ENCODE peak calls at places on chromosomes 11 and 22, in six cellular contexts. One of them, this sample, is unnamed.

GRCh38 chr11:126344291-126344970 is 11.1 kb upstream of the ST3GAL4 start:
- DNase-seq in astrocyte of the spinal cord: no peak
- DNase-seq in AG09319: no peak
- DNase-seq in neural crest cell: no peak
- DNase-seq in adrenal gland: no peak
- DNase-seq in cardiac muscle cell: no peak
- DNase-seq in this sample: no peak

GRCh38 chr11:118530180-118530682 is 761 bp upstream of the TMEM25 start:
- DNase-seq in astrocyte of the spinal cord: peak
- DNase-seq in AG09319: no peak
- DNase-seq in neural crest cell: no peak
- DNase-seq in adrenal gland: peak
- DNase-seq in cardiac muscle cell: no peak
- DNase-seq in this sample: no peak

GRCh38 chr11:91394718-91395414 is 829.8 kb upstream of the FAT3 start:
- DNase-seq in astrocyte of the spinal cord: peak
- DNase-seq in AG09319: no peak
- DNase-seq in neural crest cell: no peak
- DNase-seq in adrenal gland: no peak
- DNase-seq in cardiac muscle cell: no peak
- DNase-seq in this sample: no peak

GRCh38 chr22:35140879-35141745 is 75.2 kb downstream of the ISX start:
- DNase-seq in astrocyte of the spinal cord: no peak
- DNase-seq in AG09319: no peak
- DNase-seq in neural crest cell: no peak
- DNase-seq in adrenal gland: no peak
- DNase-seq in cardiac muscle cell: no peak
- DNase-seq in this sample: no peak

GRCh38 chr11:47185305-47186075 is 744 bp downstream of the PACSIN3 start:
- DNase-seq in astrocyte of the spinal cord: peak
- DNase-seq in AG09319: no peak
- DNase-seq in neural crest cell: no peak
- DNase-seq in adrenal gland: peak
- DNase-seq in cardiac muscle cell: peak
- DNase-seq in this sample: no peak

GRCh38 chr11:121310908-121311307 is 18.3 kb downstream of the SC5D start:
- DNase-seq in astrocyte of the spinal cord: no peak
- DNase-seq in AG09319: no peak
- DNase-seq in neural crest cell: no peak
- DNase-seq in adrenal gland: no peak
- DNase-seq in cardiac muscle cell: no peak
- DNase-seq in this sample: no peak

GRCh38 chr11:87596176-87596575 is 558.4 kb downstream of the TMEM135 start:
- DNase-seq in astrocyte of the spinal cord: no peak
- DNase-seq in AG09319: no peak
- DNase-seq in neural crest cell: no peak
- DNase-seq in adrenal gland: no peak
- DNase-seq in cardiac muscle cell: no peak
- DNase-seq in this sample: no peak

GRCh38 chr11:68312780-68313573 is 586 bp downstream of the LRP5 start:
- DNase-seq in astrocyte of the spinal cord: no peak
- DNase-seq in AG09319: no peak
- DNase-seq in neural crest cell: no peak
- DNase-seq in adrenal gland: no peak
- DNase-seq in cardiac muscle cell: no peak
- DNase-seq in this sample: no peak

GRCh38 chr11:69587454-69588081 is 53.4 kb upstream of the CCND1 start:
- DNase-seq in astrocyte of the spinal cord: peak
- DNase-seq in AG09319: no peak
- DNase-seq in neural crest cell: no peak
- DNase-seq in adrenal gland: no peak
- DNase-seq in cardiac muscle cell: peak
- DNase-seq in this sample: no peak

GRCh38 chr22:27934069-27934468 is 15.0 kb upstream of the PITPNB start:
- DNase-seq in astrocyte of the spinal cord: no peak
- DNase-seq in AG09319: no peak
- DNase-seq in neural crest cell: no peak
- DNase-seq in adrenal gland: no peak
- DNase-seq in cardiac muscle cell: no peak
- DNase-seq in this sample: no peak

GRCh38 chr22:46649176-46650077 is 29.2 kb downstream of the GRAMD4 start:
- DNase-seq in astrocyte of the spinal cord: peak
- DNase-seq in AG09319: no peak
- DNase-seq in neural crest cell: no peak
- DNase-seq in adrenal gland: peak
- DNase-seq in cardiac muscle cell: peak
- DNase-seq in this sample: no peak

GRCh38 chr11:10307411-10308207 is 2.7 kb downstream of the ADM start:
- DNase-seq in astrocyte of the spinal cord: peak
- DNase-seq in AG09319: peak
- DNase-seq in neural crest cell: peak
- DNase-seq in adrenal gland: peak
- DNase-seq in cardiac muscle cell: peak
- DNase-seq in this sample: peak

GRCh38 chr11:19698493-19699292 is 13.9 kb upstream of the NAV2 start:
- DNase-seq in astrocyte of the spinal cord: no peak
- DNase-seq in AG09319: no peak
- DNase-seq in neural crest cell: no peak
- DNase-seq in adrenal gland: no peak
- DNase-seq in cardiac muscle cell: peak
- DNase-seq in this sample: no peak

GRCh38 chr11:112655386-112655785 is 305.8 kb upstream of the NCAM1 start:
- DNase-seq in astrocyte of the spinal cord: peak
- DNase-seq in AG09319: peak
- DNase-seq in neural crest cell: no peak
- DNase-seq in adrenal gland: peak
- DNase-seq in cardiac muscle cell: peak
- DNase-seq in this sample: no peak

GRCh38 chr11:107563702-107564101 is 1.8 kb downstream of the ALKBH8 start:
- DNase-seq in astrocyte of the spinal cord: peak
- DNase-seq in AG09319: peak
- DNase-seq in neural crest cell: peak
- DNase-seq in adrenal gland: peak
- DNase-seq in cardiac muscle cell: peak
- DNase-seq in this sample: peak

GRCh38 chr11:55658608-55659007 is 3.4 kb upstream of the OR4C6 start:
- DNase-seq in astrocyte of the spinal cord: no peak
- DNase-seq in AG09319: no peak
- DNase-seq in neural crest cell: no peak
- DNase-seq in adrenal gland: no peak
- DNase-seq in cardiac muscle cell: no peak
- DNase-seq in this sample: no peak

GRCh38 chr11:55658031-55658573 is 3.9 kb upstream of the OR4C6 start:
- DNase-seq in astrocyte of the spinal cord: no peak
- DNase-seq in AG09319: no peak
- DNase-seq in neural crest cell: no peak
- DNase-seq in adrenal gland: no peak
- DNase-seq in cardiac muscle cell: no peak
- DNase-seq in this sample: no peak

DNA sequence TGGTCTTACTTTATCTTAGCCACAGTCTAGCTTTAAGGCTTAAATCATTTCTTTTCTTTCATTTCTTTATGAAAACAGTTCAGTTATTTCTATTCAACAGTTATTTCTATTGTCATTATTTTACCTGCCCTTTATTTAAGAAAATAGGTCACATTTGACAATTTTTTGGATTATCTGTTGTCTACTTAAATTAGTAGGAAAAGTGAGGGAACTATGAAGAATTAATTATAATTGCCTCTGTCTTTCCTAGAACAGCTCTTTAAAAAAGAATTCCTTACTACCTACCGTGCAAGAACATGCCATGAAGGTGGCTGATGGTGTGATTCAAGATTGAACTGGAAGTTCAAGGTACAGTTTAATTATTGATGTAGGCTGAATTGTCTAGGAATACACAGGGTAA is at the start of gene OR4C6:
- DNase-seq in astrocyte of the spinal cord: no peak
- DNase-seq in AG09319: no peak
- DNase-seq in neural crest cell: no peak
- DNase-seq in adrenal gland: no peak
- DNase-seq in cardiac muscle cell: no peak
- DNase-seq in this sample: no peak
- TF ChIP-seq CTCF in astrocyte of the spinal cord: no peak
- TF ChIP-seq CTCF in AG09319: no peak
- TF ChIP-seq CTCF in neural crest cell: no peak
- TF ChIP-seq CTCF in adrenal gland: no peak
- TF ChIP-seq CTCF in cardiac muscle cell: no peak
- TF ChIP-seq CTCF in this sample: no peak

GRCh38 chr11:64864473-64865285 is 13.7 kb downstream of the EHD1 start:
- DNase-seq in astrocyte of the spinal cord: peak
- DNase-seq in AG09319: no peak
- DNase-seq in neural crest cell: no peak
- DNase-seq in adrenal gland: peak
- DNase-seq in cardiac muscle cell: peak
- DNase-seq in this sample: no peak

GRCh38 chr11:64863381-64864060 is 14.9 kb downstream of the EHD1 start:
- DNase-seq in astrocyte of the spinal cord: no peak
- DNase-seq in AG09319: no peak
- DNase-seq in neural crest cell: no peak
- DNase-seq in adrenal gland: no peak
- DNase-seq in cardiac muscle cell: peak
- DNase-seq in this sample: no peak

GRCh38 chr11:64864135-64864472 is 14.3 kb downstream of the EHD1 start:
- DNase-seq in astrocyte of the spinal cord: no peak
- DNase-seq in AG09319: no peak
- DNase-seq in neural crest cell: no peak
- DNase-seq in adrenal gland: no peak
- DNase-seq in cardiac muscle cell: no peak
- DNase-seq in this sample: no peak

GRCh38 chr11:64866173-64866491 is 12.3 kb downstream of the EHD1 start:
- DNase-seq in astrocyte of the spinal cord: no peak
- DNase-seq in AG09319: no peak
- DNase-seq in neural crest cell: no peak
- DNase-seq in adrenal gland: no peak
- DNase-seq in cardiac muscle cell: no peak
- DNase-seq in this sample: no peak

DNA sequence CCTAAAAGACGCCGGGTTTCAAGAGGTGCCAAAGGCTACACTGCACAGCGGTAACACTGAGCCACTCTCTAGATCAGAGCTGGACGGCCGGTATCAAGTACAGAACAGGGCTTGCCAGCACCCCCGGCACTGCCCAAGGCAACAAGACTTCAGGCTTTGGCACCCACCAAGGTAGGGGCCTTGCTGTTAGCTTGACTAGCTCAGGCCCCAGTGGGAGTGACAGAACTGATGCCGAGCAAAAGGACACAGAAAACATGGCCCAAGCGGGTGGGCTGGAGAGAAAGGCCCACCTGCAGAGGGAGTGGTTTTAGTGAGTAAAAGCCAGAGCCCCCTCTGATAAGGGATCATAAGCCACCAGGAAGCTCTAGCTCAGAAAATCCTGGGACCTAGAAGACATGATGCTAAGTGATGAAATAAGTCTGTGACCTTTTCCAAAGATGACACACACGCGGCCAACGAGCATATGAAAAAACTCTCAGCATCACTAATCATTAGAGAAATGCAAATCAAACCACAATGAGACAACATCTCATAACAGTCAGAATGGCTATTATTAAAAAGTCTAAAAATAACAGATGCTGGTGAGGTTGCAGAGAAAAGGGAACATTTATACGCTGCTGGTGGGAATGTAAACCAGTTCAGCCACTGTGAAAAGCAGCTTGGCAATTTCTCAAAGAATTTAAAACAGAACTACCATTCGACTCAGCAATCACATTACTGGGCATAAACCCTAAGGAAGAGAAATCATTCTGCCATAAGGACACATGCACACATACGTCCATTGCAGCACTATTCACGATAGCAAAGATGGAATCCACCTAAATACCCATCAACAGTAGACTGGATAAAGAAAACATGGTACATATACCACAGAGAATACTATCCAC is 12.9 kb downstream of the EHD1 start:
- DNase-seq in astrocyte of the spinal cord: peak
- DNase-seq in AG09319: no peak
- DNase-seq in neural crest cell: no peak
- DNase-seq in adrenal gland: no peak
- DNase-seq in cardiac muscle cell: peak
- DNase-seq in this sample: no peak
- TF ChIP-seq CTCF in astrocyte of the spinal cord: no peak
- TF ChIP-seq CTCF in AG09319: no peak
- TF ChIP-seq CTCF in neural crest cell: no peak
- TF ChIP-seq CTCF in adrenal gland: no peak
- TF ChIP-seq CTCF in cardiac muscle cell: no peak
- TF ChIP-seq CTCF in this sample: no peak

GRCh38 chr11:86383314-86383713 is 8.6 kb downstream of the CCDC81 start:
- DNase-seq in astrocyte of the spinal cord: no peak
- DNase-seq in AG09319: no peak
- DNase-seq in neural crest cell: no peak
- DNase-seq in adrenal gland: no peak
- DNase-seq in cardiac muscle cell: no peak
- DNase-seq in this sample: no peak

GRCh38 chr11:86390499-86390898 is 15.8 kb downstream of the CCDC81 start:
- DNase-seq in astrocyte of the spinal cord: no peak
- DNase-seq in AG09319: no peak
- DNase-seq in neural crest cell: no peak
- DNase-seq in adrenal gland: no peak
- DNase-seq in cardiac muscle cell: no peak
- DNase-seq in this sample: no peak

GRCh38 chr11:86388198-86388597 is 13.5 kb downstream of the CCDC81 start:
- DNase-seq in astrocyte of the spinal cord: no peak
- DNase-seq in AG09319: no peak
- DNase-seq in neural crest cell: no peak
- DNase-seq in adrenal gland: no peak
- DNase-seq in cardiac muscle cell: no peak
- DNase-seq in this sample: no peak

GRCh38 chr11:86386791-86387190 is 12.1 kb downstream of the CCDC81 start:
- DNase-seq in astrocyte of the spinal cord: no peak
- DNase-seq in AG09319: no peak
- DNase-seq in neural crest cell: no peak
- DNase-seq in adrenal gland: no peak
- DNase-seq in cardiac muscle cell: no peak
- DNase-seq in this sample: no peak
- TF ChIP-seq CTCF in astrocyte of the spinal cord: no peak
- TF ChIP-seq CTCF in AG09319: no peak
- TF ChIP-seq CTCF in neural crest cell: no peak
- TF ChIP-seq CTCF in adrenal gland: no peak
- TF ChIP-seq CTCF in cardiac muscle cell: no peak
- TF ChIP-seq CTCF in this sample: no peak

GRCh38 chr11:73374130-73374529 is 2.1 kb upstream of the RELT start:
- DNase-seq in astrocyte of the spinal cord: peak
- DNase-seq in AG09319: no peak
- DNase-seq in neural crest cell: no peak
- DNase-seq in adrenal gland: no peak
- DNase-seq in cardiac muscle cell: no peak
- DNase-seq in this sample: no peak

GRCh38 chr11:73379189-73379880 is 3.1 kb downstream of the RELT start:
- DNase-seq in astrocyte of the spinal cord: no peak
- DNase-seq in AG09319: no peak
- DNase-seq in neural crest cell: no peak
- DNase-seq in adrenal gland: no peak
- DNase-seq in cardiac muscle cell: no peak
- DNase-seq in this sample: no peak

GRCh38 chr11:73375830-73376167 is 400 bp upstream of the RELT start:
- DNase-seq in astrocyte of the spinal cord: no peak
- DNase-seq in AG09319: no peak
- DNase-seq in neural crest cell: no peak
- DNase-seq in adrenal gland: no peak
- DNase-seq in cardiac muscle cell: no peak
- DNase-seq in this sample: no peak

GRCh38 chr11:73376168-73376802 is at the start of gene RELT:
- DNase-seq in astrocyte of the spinal cord: peak
- DNase-seq in AG09319: peak
- DNase-seq in neural crest cell: peak
- DNase-seq in adrenal gland: peak
- DNase-seq in cardiac muscle cell: peak
- DNase-seq in this sample: peak

GRCh38 chr11:73376803-73377629 is 817 bp downstream of the RELT start:
- DNase-seq in astrocyte of the spinal cord: peak
- DNase-seq in AG09319: peak
- DNase-seq in neural crest cell: peak
- DNase-seq in adrenal gland: peak
- DNase-seq in cardiac muscle cell: peak
- DNase-seq in this sample: peak
- TF ChIP-seq CTCF in astrocyte of the spinal cord: no peak
- TF ChIP-seq CTCF in AG09319: no peak
- TF ChIP-seq CTCF in neural crest cell: no peak
- TF ChIP-seq CTCF in adrenal gland: no peak
- TF ChIP-seq CTCF in cardiac muscle cell: no peak
- TF ChIP-seq CTCF in this sample: no peak